ENCODE peak calls at places on chromosomes 5 and 9, in five cellular contexts. K, X, T, P and U are unnamed samples.

GRCh38 chr5:132055441-132055807 is 5.0 kb upstream of the IL3 start:
- DNase-seq in K (no peak), X (no peak), T (no peak), P (no peak), U (no peak)

GRCh38 chr5:108255468-108255867 is 126.4 kb downstream of the FBXL17 start:
- DNase-seq in K (no peak), X (no peak), T (no peak), P (no peak), U (no peak)

GRCh38 chr5:32504923-32505596 is 60.5 kb upstream of the ZFR start:
- DNase-seq in K (peak), X (no peak), T (peak), P (no peak), U (no peak)

GRCh38 chr5:72141440-72142271 is 34.4 kb downstream of the MAP1B start:
- DNase-seq in K (no peak), X (no peak), T (peak), P (no peak), U (no peak)

GRCh38 chr5:137461636-137462596 is 37.2 kb downstream of the SPOCK1 start:
- DNase-seq in K (peak), X (no peak), T (no peak), P (no peak), U (no peak)

GRCh38 chr5:154583545-154584168 is 105.6 kb upstream of the HAND1 start:
- DNase-seq in K (no peak), X (no peak), T (no peak), P (no peak), U (peak)

GRCh38 chr5:102090770-102091169 is 205.3 kb downstream of the SLCO4C1 start:
- DNase-seq in K (peak), X (no peak), T (no peak), P (no peak), U (peak)

GRCh38 chr9:72540348-72540873 is 19.0 kb downstream of the TMC1 start:
- DNase-seq in K (no peak), X (no peak), T (peak), P (no peak), U (no peak)

GRCh38 chr9:33466565-33467495 is 6.9 kb downstream of the NOL6 start:
- DNase-seq in K (peak), X (peak), T (peak), P (peak), U (peak)

GRCh38 chr5:173011602-173012001 is 28.0 kb downstream of the ATP6V0E1 start:
- DNase-seq in K (no peak), X (no peak), T (no peak), P (no peak), U (no peak)

GRCh38 chr9:69885474-69885929 is 64.9 kb downstream of the CFAP95 start:
- DNase-seq in K (no peak), X (no peak), T (peak), P (no peak), U (peak)

GRCh38 chr9:79013715-79014610 is 557.8 kb upstream of the TLE4 start:
- DNase-seq in K (no peak), X (no peak), T (peak), P (no peak), U (no peak)

GRCh38 chr9:114058688-114059046 is 19.4 kb downstream of the AMBP start:
- DNase-seq in K (no peak), X (no peak), T (no peak), P (no peak), U (no peak)

GRCh38 chr5:52864376-52864775 is 76.7 kb downstream of the ITGA1 start:
- DNase-seq in K (no peak), X (no peak), T (peak), P (no peak), U (no peak)